ENCODE peak calls at places on chromosome 11, in ten cellular contexts. Y is fibroblast of lung; U is GM23338; S is ovary; D is HCT116; V is cardiac muscle cell; K is heart left ventricle; Z is CD4-positive, alpha-beta T cell; R is K562; Q is psoas muscle. C is an unnamed sample.

GRCh38 chr11:16605440-16605970 is 132.9 kb upstream of the C11orf58 start:
- DNase-seq in S (peak; percentile 20), K (peak; percentile 42), Y (peak; percentile 51), V (peak; percentile 56), U (peak; percentile 74), Z (no peak), Q (peak; percentile 70), R (peak; percentile 63), D (no peak), C (no peak)

GRCh38 chr11:31870609-31871309 is 59.6 kb upstream of the PAX6 start:
- DNase-seq in U (peak; percentile 95), V (peak; percentile 70), Y (peak; percentile 50), R (peak; percentile 66), Z (no peak), S (no peak), D (peak; percentile 48), Q (peak; percentile 53), K (peak; percentile 31), C (peak; percentile 18)

GRCh38 chr11:22666700-22667439 is 459 bp downstream of the GAS2 start:
- DNase-seq in K (peak; percentile 76), D (no peak), S (peak; percentile 22), U (peak; percentile 84), Y (peak; percentile 17), V (peak; percentile 76), Z (no peak), Q (peak; percentile 81), R (no peak), C (no peak)

GRCh38 chr11:44860967-44861828 is 89.5 kb downstream of the TP53I11 start:
- DNase-seq in S (no peak), K (no peak), D (no peak), R (no peak), V (no peak), Q (no peak), Z (no peak), Y (no peak), U (peak; percentile 26), C (no peak)

GRCh38 chr11:69305885-69306540 is 12.1 kb downstream of the MYEOV start:
- DNase-seq in D (no peak), Y (no peak), V (no peak), R (no peak), K (no peak), Z (no peak), S (no peak), U (no peak), Q (no peak), C (no peak)

GRCh38 chr11:17020831-17021230 is 6.6 kb upstream of the PLEKHA7 start:
- DNase-seq in K (no peak), Z (no peak), Y (no peak), Q (no peak), V (no peak), U (no peak), S (no peak), R (no peak), D (no peak), C (no peak)

GRCh38 chr11:17188675-17189074 is 19.1 kb downstream of the PIK3C2A start:
- DNase-seq in V (no peak), R (no peak), Q (no peak), Z (no peak), U (peak; percentile 61), S (no peak), Y (no peak), D (no peak), K (no peak), C (no peak)

GRCh38 chr11:74546752-74547151 is 45.6 kb upstream of the POLD3 start:
- DNase-seq in K (no peak), U (no peak), Z (no peak), V (no peak), R (no peak), Y (no peak), D (no peak), Q (no peak), S (no peak), C (no peak)

GRCh38 chr11:102314784-102315183 is 2.5 kb upstream of the BIRC3 start:
- DNase-seq in D (no peak), Q (no peak), V (no peak), Y (no peak), Z (no peak), U (no peak), R (no peak), K (no peak), S (no peak), C (no peak)

GRCh38 chr11:112801286-112802088 is 159.7 kb upstream of the NCAM1 start:
- DNase-seq in U (no peak), Q (no peak), R (no peak), V (no peak), S (no peak), K (no peak), Y (no peak), D (no peak), Z (no peak), C (no peak)
- H3K27me3 ChIP-seq in U (no peaks in the 10 kb centered on the region), Q (no peaks in the 10 kb centered on the region), R (no peaks in the 10 kb centered on the region), V (no peaks in the 10 kb centered on the region), S (no peaks in the 10 kb centered on the region), K (no peaks in the 10 kb centered on the region), Y (no peaks in the 10 kb centered on the region), D (peaks cover 7% of the 10 kb centered on the region), Z (no peaks in the 10 kb centered on the region), C (no peaks in the 10 kb centered on the region)

DNA sequence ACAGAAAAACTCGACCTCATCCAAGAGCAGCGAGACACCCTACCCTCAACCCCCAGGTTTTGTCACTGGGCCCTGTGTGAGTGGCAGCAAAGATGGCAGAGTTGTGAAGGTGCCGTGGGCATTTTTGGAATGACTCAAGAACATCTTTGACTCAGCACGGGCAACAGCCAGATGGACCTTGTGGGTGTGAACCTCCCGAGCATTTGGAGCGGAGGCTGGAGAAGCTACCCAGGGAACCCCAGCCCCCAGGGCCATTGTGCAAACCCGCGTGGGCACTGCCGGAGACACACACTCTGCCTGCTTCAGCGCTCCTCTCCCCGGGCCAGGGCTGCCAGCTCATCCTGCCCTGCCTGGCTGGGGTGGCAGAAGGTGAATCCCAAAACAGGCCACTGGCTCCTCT is 66.1 kb downstream of the PANX1 start:
- DNase-seq in Q (no peak), D (no peak), K (no peak), U (no peak), R (no peak), S (no peak), Z (no peak), V (no peak), Y (no peak), C (no peak)
- TF ChIP-seq CTCF in Q (no peak), D (no peak), K (no peak), U (no peak), R (no peak), S (no peak), Z (no peak), V (no peak), Y (no peak), C (no peak)

GRCh38 chr11:66670816-66671215 is 6.9 kb downstream of the RBM4B start:
- DNase-seq in U (no peak), Q (no peak), Y (no peak), V (no peak), R (no peak), Z (no peak), D (no peak), S (no peak), K (no peak), C (no peak)

GRCh38 chr11:66668653-66669430 is 8.8 kb downstream of the RBM4B start:
- DNase-seq in Z (no peak), Q (no peak), R (no peak), K (no peak), S (no peak), V (no peak), Y (no peak), U (no peak), D (no peak), C (no peak)

GRCh38 chr11:66659785-66660184 is 17.9 kb downstream of the RBM4B start:
- DNase-seq in Q (no peak), Z (no peak), R (peak; percentile 49), K (no peak), U (no peak), S (no peak), Y (no peak), V (no peak), D (no peak), C (no peak)

GRCh38 chr11:66663741-66664296 is 13.9 kb downstream of the RBM4B start:
- DNase-seq in R (no peak), D (no peak), Q (no peak), Y (no peak), S (no peak), U (no peak), Z (no peak), V (peak; percentile 61), K (no peak), C (no peak)

GRCh38 chr11:66665369-66665768 is 12.3 kb downstream of the RBM4B start:
- DNase-seq in R (no peak), V (no peak), Q (no peak), Z (no peak), Y (no peak), D (no peak), S (no peak), K (no peak), U (no peak), C (no peak)
- H3K27me3 ChIP-seq in R (no peaks in the 10 kb centered on the region), V (no peaks in the 10 kb centered on the region), Q (no peaks in the 10 kb centered on the region), Z (no peaks in the 10 kb centered on the region), Y (no peaks in the 10 kb centered on the region), D (no peaks in the 10 kb centered on the region), S (no peaks in the 10 kb centered on the region), K (no peaks in the 10 kb centered on the region), U (no peaks in the 10 kb centered on the region), C (no peaks in the 10 kb centered on the region)

DNA sequence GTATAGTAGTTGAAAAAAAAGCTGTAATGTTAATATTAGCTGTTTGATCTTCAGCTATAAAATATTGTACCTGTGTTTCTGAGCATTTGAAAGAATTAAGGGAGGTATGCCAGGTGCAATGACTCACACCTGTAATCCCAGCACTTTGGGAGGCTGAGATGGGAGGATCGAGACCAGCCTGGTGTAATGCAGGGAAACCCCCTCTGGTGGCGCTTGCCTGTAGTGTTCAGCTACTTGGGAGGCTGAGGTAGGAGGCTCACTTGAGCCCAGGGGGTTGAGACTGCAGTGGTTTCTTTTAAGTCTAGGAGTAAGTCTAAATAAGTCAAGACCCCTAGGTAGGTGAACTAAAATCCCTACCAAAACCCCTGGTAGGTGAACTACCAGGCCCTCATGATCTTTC is 37.1 kb downstream of the TAF1D start:
- DNase-seq in K (no peak), D (no peak), S (no peak), V (no peak), R (peak; percentile 20), Q (no peak), U (peak; percentile 25), Y (no peak), Z (no peak), C (no peak)
- TF ChIP-seq CTCF in K (no peak), D (peak; percentile 57), S (no peak), V (no peak), R (no peak), Q (no peak), U (peak; percentile 28), Y (no peak), Z (no peak), C (peak; percentile 36)

C was measured in Panc1.